ENCODE peak calls at places on chromosome 15, in seven cellular contexts. P is cardiac muscle cell; T is A172; G is GM23248; J is AG04450; L is activated CD4-positive, alpha-beta T cell treated with anti-CD3 and anti-CD28 coated beads, Interleukin-2, amount 50 U/mL, for 48 hours; H is stimulated activated CD8-positive, alpha-beta memory T cell treated with anti-CD3 and anti-CD28 coated beads, Interleukin-15, amount 100 ng/mL, for 1 hour. C is an unnamed sample.

GRCh38 chr15:78133801-78134200 is 2.6 kb upstream of the CIB2 start:
- DNase-seq in P (peak), T (no peak), G (no peak), J (no peak), L (no peak), H (no peak), C (no peak)

GRCh38 chr15:56984681-56985515 is 66.5 kb downstream of the TCF12 start:
- DNase-seq in P (peak), T (peak), G (peak), J (no peak), L (no peak), H (no peak), C (no peak)

GRCh38 chr15:94119215-94119815 is 112.0 kb upstream of the MCTP2 start:
- DNase-seq in P (no peak), T (no peak), G (peak), J (no peak), L (no peak), H (no peak), C (no peak)

GRCh38 chr15:69755571-69756310 is 303.1 kb downstream of the RPLP1 start:
- DNase-seq in P (peak), T (no peak), G (no peak), J (no peak), L (peak), H (peak), C (no peak)

GRCh38 chr15:101276501-101277037 is 716 bp downstream of the SELENOS start:
- DNase-seq in P (peak), T (no peak), G (peak), J (no peak), L (peak), H (no peak), C (no peak)

GRCh38 chr15:78830514-78831228 is 19.4 kb upstream of the ADAMTS7 start:
- DNase-seq in P (peak), T (no peak), G (peak), J (no peak), L (no peak), H (no peak), C (no peak)

GRCh38 chr15:101702077-101702476 is 22.2 kb downstream of the TARS3 start:
- DNase-seq in P (no peak), T (peak), G (no peak), J (no peak), L (no peak), H (no peak), C (no peak)

GRCh38 chr15:71660501-71660900 is 149.9 kb upstream of the NR2E3 start:
- DNase-seq in P (no peak), T (no peak), G (no peak), J (no peak), L (no peak), H (no peak), C (no peak)

GRCh38 chr15:59222906-59223579 is 16.4 kb downstream of the LDHAL6B start:
- DNase-seq in P (no peak), T (no peak), G (no peak), J (no peak), L (no peak), H (no peak), C (no peak)

GRCh38 chr15:57640935-57641682 is 49.4 kb downstream of the MYZAP start:
- DNase-seq in P (peak), T (peak), G (peak), J (no peak), L (peak), H (no peak), C (peak)

GRCh38 chr15:52576692-52577091 is 7.9 kb upstream of the ARPP19 start:
- DNase-seq in P (no peak), T (no peak), G (no peak), J (no peak), L (no peak), H (no peak), C (no peak)

GRCh38 chr15:84962975-84963374 is 18.7 kb upstream of the PDE8A start:
- DNase-seq in P (no peak), T (no peak), G (no peak), J (no peak), L (no peak), H (no peak), C (no peak)

GRCh38 chr15:70533931-70534742 is 229.2 kb downstream of the UACA start:
- DNase-seq in P (no peak), T (peak), G (peak), J (no peak), L (no peak), H (no peak), C (no peak)

GRCh38 chr15:72203507-72203837 is 5.9 kb upstream of the GRAMD2A start:
- DNase-seq in P (peak), T (peak), G (peak), J (peak), L (no peak), H (no peak), C (no peak)

GRCh38 chr15:66771351-66771650 is 69.3 kb downstream of the SMAD6 start:
- DNase-seq in P (no peak), T (no peak), G (no peak), J (no peak), L (no peak), H (no peak), C (no peak)

GRCh38 chr15:88636654-88637053 is 2.2 kb upstream of the ISG20 start:
- DNase-seq in P (no peak), T (no peak), G (no peak), J (no peak), L (no peak), H (no peak), C (no peak)

GRCh38 chr15:78024883-78025282 is 52.6 kb downstream of the TBC1D2B start:
- DNase-seq in P (no peak), T (no peak), G (no peak), J (no peak), L (no peak), H (no peak), C (no peak)

GRCh38 chr15:93121089-93121488 is 32.1 kb upstream of the RGMA start:
- DNase-seq in P (no peak), T (no peak), G (no peak), J (no peak), L (no peak), H (no peak), C (no peak)

GRCh38 chr15:62649793-62650420 is 392.6 kb upstream of the TPM1 start:
- DNase-seq in P (peak), T (peak), G (peak), J (no peak), L (peak), H (no peak), C (no peak)

GRCh38 chr15:101089579-101090459 is 162.0 kb downstream of the CHSY1 start:
- DNase-seq in P (no peak), T (no peak), G (no peak), J (no peak), L (no peak), H (no peak), C (no peak)